ENCODE peak calls at places on chromosome 20, in nine cellular contexts. One of them, this sample, is unnamed.

GRCh38 chr20:62263396-62263795 is 25.1 kb downstream of the OSBPL2 start:
- DNase-seq in kidney: no peak
- DNase-seq in H9: no peak
- DNase-seq in CD8-positive, alpha-beta T cell: no peak
- DNase-seq in mucosa of descending colon: no peak
- DNase-seq in heart left ventricle: no peak
- DNase-seq in endothelial cell: no peak
- DNase-seq in MM.1S: no peak
- DNase-seq in spleen: no peak
- DNase-seq in this sample: no peak

GRCh38 chr20:4820833-4821518 is 99.3 kb downstream of the PRND start:
- DNase-seq in spleen: no peak
- DNase-seq in H9: no peak
- DNase-seq in heart left ventricle: peak; percentile 38
- DNase-seq in endothelial cell: no peak
- DNase-seq in kidney: peak; percentile 58
- DNase-seq in CD8-positive, alpha-beta T cell: no peak
- DNase-seq in MM.1S: no peak
- DNase-seq in mucosa of descending colon: no peak
- DNase-seq in this sample: no peak

GRCh38 chr20:3406481-3407425 is 716 bp downstream of the DNAAF9 start:
- DNase-seq in heart left ventricle: peak; percentile 66
- DNase-seq in MM.1S: no peak
- DNase-seq in spleen: peak; percentile 75
- DNase-seq in CD8-positive, alpha-beta T cell: peak; percentile 8
- DNase-seq in kidney: peak; percentile 69
- DNase-seq in endothelial cell: peak; percentile 12
- DNase-seq in H9: peak; percentile 37
- DNase-seq in mucosa of descending colon: peak; percentile 31
- DNase-seq in this sample: peak; percentile 40

GRCh38 chr20:46639587-46639986 is 11.7 kb downstream of the SLC13A3 start:
- DNase-seq in endothelial cell: no peak
- DNase-seq in H9: no peak
- DNase-seq in heart left ventricle: no peak
- DNase-seq in mucosa of descending colon: no peak
- DNase-seq in spleen: no peak
- DNase-seq in CD8-positive, alpha-beta T cell: no peak
- DNase-seq in MM.1S: no peak
- DNase-seq in kidney: no peak
- DNase-seq in this sample: no peak

GRCh38 chr20:13101701-13102100 is 92.9 kb downstream of the SPTLC3 start:
- DNase-seq in endothelial cell: no peak
- DNase-seq in MM.1S: no peak
- DNase-seq in H9: no peak
- DNase-seq in CD8-positive, alpha-beta T cell: no peak
- DNase-seq in heart left ventricle: no peak
- DNase-seq in mucosa of descending colon: no peak
- DNase-seq in spleen: no peak
- DNase-seq in kidney: no peak
- DNase-seq in this sample: no peak

GRCh38 chr20:59807909-59808728 is 125.3 kb downstream of the SYCP2 start:
- DNase-seq in endothelial cell: no peak
- DNase-seq in CD8-positive, alpha-beta T cell: no peak
- DNase-seq in spleen: peak; percentile 43
- DNase-seq in kidney: peak; percentile 35
- DNase-seq in MM.1S: no peak
- DNase-seq in mucosa of descending colon: no peak
- DNase-seq in heart left ventricle: peak; percentile 8
- DNase-seq in H9: peak; percentile 12
- DNase-seq in this sample: no peak

GRCh38 chr20:4864292-4864691 is 137.0 kb downstream of the SLC23A2 start:
- DNase-seq in CD8-positive, alpha-beta T cell: no peak
- DNase-seq in kidney: no peak
- DNase-seq in spleen: no peak
- DNase-seq in heart left ventricle: no peak
- DNase-seq in H9: no peak
- DNase-seq in mucosa of descending colon: no peak
- DNase-seq in MM.1S: no peak
- DNase-seq in endothelial cell: no peak
- DNase-seq in this sample: no peak

GRCh38 chr20:3687655-3688054 is 5.8 kb upstream of the ADAM33 start:
- DNase-seq in heart left ventricle: no peak
- DNase-seq in kidney: no peak
- DNase-seq in CD8-positive, alpha-beta T cell: no peak
- DNase-seq in MM.1S: no peak
- DNase-seq in endothelial cell: no peak
- DNase-seq in spleen: no peak
- DNase-seq in H9: no peak
- DNase-seq in mucosa of descending colon: no peak
- DNase-seq in this sample: no peak

GRCh38 chr20:23638309-23638708 is 554 bp upstream of the CST3 start:
- DNase-seq in MM.1S: no peak
- DNase-seq in spleen: no peak
- DNase-seq in kidney: no peak
- DNase-seq in endothelial cell: no peak
- DNase-seq in heart left ventricle: no peak
- DNase-seq in CD8-positive, alpha-beta T cell: no peak
- DNase-seq in H9: no peak
- DNase-seq in mucosa of descending colon: no peak
- DNase-seq in this sample: no peak

GRCh38 chr20:50379049-50379990 is 130.9 kb upstream of the PTPN1 start:
- DNase-seq in heart left ventricle: peak; percentile 91
- DNase-seq in kidney: peak; percentile 95
- DNase-seq in CD8-positive, alpha-beta T cell: no peak
- DNase-seq in endothelial cell: no peak
- DNase-seq in spleen: peak; percentile 86
- DNase-seq in H9: no peak
- DNase-seq in MM.1S: no peak
- DNase-seq in mucosa of descending colon: peak; percentile 93
- DNase-seq in this sample: no peak

GRCh38 chr20:17210983-17211382 is 15.9 kb upstream of the PCSK2 start:
- DNase-seq in mucosa of descending colon: no peak
- DNase-seq in kidney: no peak
- DNase-seq in MM.1S: no peak
- DNase-seq in spleen: no peak
- DNase-seq in CD8-positive, alpha-beta T cell: no peak
- DNase-seq in heart left ventricle: no peak
- DNase-seq in H9: no peak
- DNase-seq in endothelial cell: no peak
- DNase-seq in this sample: no peak

GRCh38 chr20:13105864-13106457 is 97.2 kb downstream of the SPTLC3 start:
- DNase-seq in endothelial cell: no peak
- DNase-seq in mucosa of descending colon: peak; percentile 29
- DNase-seq in MM.1S: peak; percentile 57
- DNase-seq in kidney: no peak
- DNase-seq in spleen: no peak
- DNase-seq in H9: no peak
- DNase-seq in heart left ventricle: no peak
- DNase-seq in CD8-positive, alpha-beta T cell: no peak
- DNase-seq in this sample: no peak

GRCh38 chr20:62040933-62041332 is 24.7 kb downstream of the TAF4 start:
- DNase-seq in MM.1S: no peak
- DNase-seq in endothelial cell: no peak
- DNase-seq in CD8-positive, alpha-beta T cell: no peak
- DNase-seq in H9: no peak
- DNase-seq in spleen: peak; percentile 38
- DNase-seq in mucosa of descending colon: no peak
- DNase-seq in heart left ventricle: no peak
- DNase-seq in kidney: peak; percentile 37
- DNase-seq in this sample: no peak

GRCh38 chr20:49247792-49248191 is 28.6 kb downstream of the DDX27 start:
- DNase-seq in H9: no peak
- DNase-seq in kidney: no peak
- DNase-seq in MM.1S: no peak
- DNase-seq in spleen: no peak
- DNase-seq in heart left ventricle: no peak
- DNase-seq in CD8-positive, alpha-beta T cell: no peak
- DNase-seq in mucosa of descending colon: no peak
- DNase-seq in endothelial cell: peak; percentile 36
- DNase-seq in this sample: no peak

GRCh38 chr20:7285918-7286556 is 518.6 kb downstream of the BMP2 start:
- DNase-seq in heart left ventricle: peak; percentile 59
- DNase-seq in mucosa of descending colon: peak; percentile 85
- DNase-seq in kidney: peak; percentile 77
- DNase-seq in MM.1S: peak; percentile 78
- DNase-seq in H9: peak; percentile 59
- DNase-seq in endothelial cell: peak; percentile 76
- DNase-seq in spleen: no peak
- DNase-seq in CD8-positive, alpha-beta T cell: no peak
- DNase-seq in this sample: peak; percentile 84

DNA sequence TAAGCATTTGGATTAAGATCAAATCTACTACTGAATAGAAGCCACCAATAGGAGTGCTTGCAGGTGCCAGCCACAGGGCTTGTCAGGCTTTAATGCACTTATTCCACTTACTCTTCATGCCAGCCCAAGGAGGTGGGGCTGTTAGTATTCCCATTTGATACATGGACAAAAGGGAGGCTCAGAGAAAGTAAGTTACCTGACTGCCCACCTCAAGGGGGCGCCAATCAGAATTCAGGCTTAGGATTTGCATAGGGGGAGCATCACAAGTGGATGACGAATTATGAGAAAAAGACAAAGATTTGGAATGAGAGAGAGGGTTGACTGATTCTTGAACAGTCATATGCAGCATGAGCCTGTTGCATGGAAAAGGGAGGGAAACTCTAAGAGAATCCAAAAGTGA is 188.4 kb upstream of the TSHZ2 start:
- DNase-seq in H9: peak; percentile 59
- DNase-seq in endothelial cell: peak; percentile 44
- DNase-seq in CD8-positive, alpha-beta T cell: no peak
- DNase-seq in MM.1S: no peak
- DNase-seq in mucosa of descending colon: peak; percentile 2
- DNase-seq in kidney: no peak
- DNase-seq in spleen: no peak
- DNase-seq in heart left ventricle: no peak
- DNase-seq in this sample: peak; percentile 43
- TF ChIP-seq CTCF in H9: peak; percentile 78
- TF ChIP-seq CTCF in endothelial cell: peak; percentile 68
- TF ChIP-seq CTCF in CD8-positive, alpha-beta T cell: no peak
- TF ChIP-seq CTCF in MM.1S: peak; percentile 34
- TF ChIP-seq CTCF in mucosa of descending colon: no peak
- TF ChIP-seq CTCF in kidney: no peak
- TF ChIP-seq CTCF in spleen: no peak
- TF ChIP-seq CTCF in heart left ventricle: peak; percentile 20
- TF ChIP-seq CTCF in this sample: peak; percentile 63

DNA sequence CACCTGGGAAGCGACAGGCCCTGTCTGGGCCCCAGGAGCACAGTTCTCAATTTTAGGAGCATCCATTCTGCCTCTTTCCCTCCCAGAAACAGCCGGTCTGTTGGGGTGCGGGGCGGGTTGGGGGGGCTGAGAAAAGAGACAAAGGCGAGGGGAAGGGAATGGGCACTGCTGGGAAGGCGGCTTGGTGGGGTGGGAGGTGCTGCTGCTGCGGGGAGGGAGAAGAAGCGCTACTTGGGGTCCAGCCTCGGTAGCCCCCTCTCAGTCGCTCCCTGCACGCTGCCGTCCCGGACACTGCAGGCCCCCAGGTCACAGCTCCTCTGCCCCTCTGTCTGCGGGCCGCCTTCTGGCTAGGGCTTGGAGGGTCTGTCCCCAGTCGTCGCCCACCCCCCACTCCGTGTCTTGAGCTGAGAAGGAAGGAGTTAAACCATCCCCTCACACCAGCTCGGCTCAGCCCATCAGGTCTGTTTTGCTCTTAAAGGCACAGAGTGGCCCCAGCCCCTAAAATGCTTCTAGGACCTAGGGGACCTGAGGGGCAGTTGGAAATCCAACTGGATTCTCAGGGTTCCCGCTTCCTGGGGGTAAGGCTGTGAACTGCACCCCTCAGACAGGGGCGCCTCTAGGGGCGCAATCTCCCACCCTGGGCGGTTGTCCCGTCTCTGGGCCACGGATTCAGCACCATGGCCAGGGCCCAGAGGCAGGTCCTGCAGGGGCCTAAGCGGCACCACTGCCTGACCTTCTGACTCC is 740 bp downstream of the GDAP1L1 start:
- DNase-seq in MM.1S: peak; percentile 16
- DNase-seq in H9: peak; percentile 86
- DNase-seq in kidney: no peak
- DNase-seq in spleen: no peak
- DNase-seq in heart left ventricle: peak; percentile 37
- DNase-seq in endothelial cell: peak; percentile 89
- DNase-seq in CD8-positive, alpha-beta T cell: peak; percentile 32
- DNase-seq in mucosa of descending colon: no peak
- DNase-seq in this sample: peak; percentile 59
- TF ChIP-seq CTCF in MM.1S: peak; percentile 43
- TF ChIP-seq CTCF in H9: peak; percentile 96
- TF ChIP-seq CTCF in kidney: no peak
- TF ChIP-seq CTCF in spleen: no peak
- TF ChIP-seq CTCF in heart left ventricle: peak; percentile 40
- TF ChIP-seq CTCF in endothelial cell: peak; percentile 50
- TF ChIP-seq CTCF in CD8-positive, alpha-beta T cell: no peak
- TF ChIP-seq CTCF in mucosa of descending colon: no peak
- TF ChIP-seq CTCF in this sample: peak; percentile 62

GRCh38 chr20:35568645-35569044 is 26.8 kb downstream of the ERGIC3 start:
- DNase-seq in H9: peak; percentile 69
- DNase-seq in kidney: no peak
- DNase-seq in CD8-positive, alpha-beta T cell: no peak
- DNase-seq in endothelial cell: no peak
- DNase-seq in spleen: peak; percentile 9
- DNase-seq in mucosa of descending colon: peak; percentile 50
- DNase-seq in MM.1S: peak; percentile 42
- DNase-seq in heart left ventricle: no peak
- DNase-seq in this sample: no peak
- TF ChIP-seq CTCF in H9: peak; percentile 64
- TF ChIP-seq CTCF in kidney: peak; percentile 16
- TF ChIP-seq CTCF in CD8-positive, alpha-beta T cell: no peak
- TF ChIP-seq CTCF in endothelial cell: peak; percentile 33
- TF ChIP-seq CTCF in spleen: no peak
- TF ChIP-seq CTCF in mucosa of descending colon: no peak
- TF ChIP-seq CTCF in MM.1S: peak; percentile 33
- TF ChIP-seq CTCF in heart left ventricle: no peak
- TF ChIP-seq CTCF in this sample: no peak

DNA sequence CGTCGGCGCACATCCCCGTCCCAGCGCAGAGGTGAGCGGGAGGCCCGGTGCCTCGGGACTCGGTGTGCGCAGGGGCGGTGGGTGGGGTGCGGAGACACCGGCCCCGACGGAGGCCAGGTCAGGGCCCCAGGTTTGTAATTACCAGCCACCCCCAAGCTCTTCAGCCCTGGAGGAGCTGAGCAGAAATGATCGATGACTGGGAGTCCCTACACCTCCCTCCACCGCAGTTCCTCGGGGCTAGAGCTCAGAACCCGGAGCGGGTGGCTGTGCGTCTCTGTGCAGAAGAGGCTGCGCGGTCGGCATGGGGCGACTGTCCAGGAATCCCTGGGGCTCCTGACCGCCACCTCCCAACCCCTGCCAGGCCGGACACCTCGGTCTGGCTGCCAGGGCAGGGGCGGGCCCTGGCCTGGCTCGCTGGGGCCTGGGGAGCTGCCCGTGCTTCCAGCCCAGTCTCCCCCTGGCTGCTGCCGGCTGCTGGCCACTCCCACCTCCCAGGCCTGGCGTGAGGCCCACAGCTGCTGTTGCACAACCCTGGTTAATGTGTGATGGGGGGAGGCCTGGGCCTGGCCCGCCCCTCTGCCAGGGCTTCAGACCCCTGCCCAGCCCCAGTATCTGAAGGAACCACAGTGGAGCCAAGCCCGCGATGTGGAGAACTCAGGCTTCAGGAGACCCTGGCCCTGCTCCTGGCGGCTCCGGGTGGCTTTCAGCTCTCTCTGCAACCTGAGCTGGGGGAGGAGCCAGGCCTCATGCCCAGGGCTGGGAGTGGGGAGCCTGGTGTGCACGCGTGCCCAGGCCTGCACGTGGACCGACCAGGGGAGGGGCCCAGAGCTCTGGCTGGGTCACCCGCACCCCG is 1.2 kb downstream of the SLC2A4RG start:
- DNase-seq in MM.1S: no peak
- DNase-seq in mucosa of descending colon: peak; percentile 93
- DNase-seq in H9: peak; percentile 83
- DNase-seq in CD8-positive, alpha-beta T cell: peak; percentile 45
- DNase-seq in kidney: peak; percentile 97
- DNase-seq in endothelial cell: peak; percentile 65
- DNase-seq in heart left ventricle: peak; percentile 93
- DNase-seq in spleen: peak; percentile 93
- DNase-seq in this sample: peak; percentile 77
- TF ChIP-seq CTCF in MM.1S: no peak
- TF ChIP-seq CTCF in mucosa of descending colon: no peak
- TF ChIP-seq CTCF in H9: no peak
- TF ChIP-seq CTCF in CD8-positive, alpha-beta T cell: no peak
- TF ChIP-seq CTCF in kidney: no peak
- TF ChIP-seq CTCF in endothelial cell: no peak
- TF ChIP-seq CTCF in heart left ventricle: peak; percentile 30
- TF ChIP-seq CTCF in spleen: no peak
- TF ChIP-seq CTCF in this sample: no peak

This sample was measured in glutamatergic neuron.